ENCODE peak calls at places on chromosome 1, in seven cellular contexts. E is GM23248; W is heart left ventricle; K is iris pigment epithelial cell; Y is head of caudate nucleus; A is activated CD4-positive, alpha-beta T cell treated with anti-CD3 and anti-CD28 coated beads for 4 hours; Z is NCI-H1417. S is an unnamed sample.

GRCh38 chr1:42939216-42939615 is 19.5 kb downstream of the SLC2A1 start:
- DNase-seq in E (no peak), W (no peak), K (no peak), Y (no peak), A (no peak), Z (no peak), S (no peak)

GRCh38 chr1:236502579-236502971 is 21.2 kb upstream of the LGALS8 start:
- DNase-seq in E (peak), W (no peak), K (peak), Y (no peak), A (no peak), Z (peak), S (no peak)

GRCh38 chr1:230864441-230864840 is 3.9 kb downstream of the C1orf198 start:
- DNase-seq in E (peak), W (no peak), K (no peak), Y (no peak), A (no peak), Z (no peak), S (no peak)

GRCh38 chr1:6988796-6989195 is 203.5 kb downstream of the CAMTA1 start:
- DNase-seq in E (no peak), W (no peak), K (no peak), Y (no peak), A (no peak), Z (no peak), S (no peak)

GRCh38 chr1:41399148-41399795 is 38.0 kb downstream of the FOXO6 start:
- DNase-seq in E (no peak), W (no peak), K (no peak), Y (peak), A (no peak), Z (no peak), S (no peak)

GRCh38 chr1:21956720-21957552 is 19.8 kb upstream of the HSPG2 start:
- DNase-seq in E (peak), W (peak), K (peak), Y (no peak), A (peak), Z (peak), S (no peak)

GRCh38 chr1:184709418-184709817 is 45.2 kb downstream of the EDEM3 start:
- DNase-seq in E (no peak), W (no peak), K (no peak), Y (no peak), A (no peak), Z (no peak), S (no peak)

GRCh38 chr1:160538985-160539651 is 16.1 kb upstream of the SLAMF6 start:
- DNase-seq in E (no peak), W (no peak), K (no peak), Y (no peak), A (no peak), Z (no peak), S (no peak)

GRCh38 chr1:36867575-36867974 is 166.7 kb downstream of the GRIK3 start:
- DNase-seq in E (no peak), W (no peak), K (no peak), Y (no peak), A (no peak), Z (no peak), S (no peak)

S was measured in GM18507.